ENCODE peak calls at places on chromosomes 2 and 18, in four cellular contexts. One of them, this sample, is unnamed.

GRCh38 chr2:117771969-117772630 is 42.4 kb upstream of the DDX18 start:
- DNase-seq in stimulated activated CD4-positive, alpha-beta T cell treated with anti-CD3 and anti-CD28 coated beads, Interleukin-12 subunit alpha, Interleukin-12 subunit beta, amount 100 ng/mL, for 24 hours: no peak
- DNase-seq in stimulated activated CD8-positive, alpha-beta memory T cell treated with anti-CD3 and anti-CD28 coated beads, Interleukin-7, amount 100 ng/mL, for 1 hour: no peak
- DNase-seq in pancreas: no peak
- DNase-seq in this sample: no peak

GRCh38 chr2:15812187-15812830 is 128.0 kb upstream of the MYCN start:
- DNase-seq in pancreas: no peak
- DNase-seq in stimulated activated CD4-positive, alpha-beta T cell treated with anti-CD3 and anti-CD28 coated beads, Interleukin-12 subunit alpha, Interleukin-12 subunit beta, amount 100 ng/mL, for 24 hours: no peak
- DNase-seq in stimulated activated CD8-positive, alpha-beta memory T cell treated with anti-CD3 and anti-CD28 coated beads, Interleukin-7, amount 100 ng/mL, for 1 hour: no peak
- DNase-seq in this sample: no peak

GRCh38 chr2:69716555-69717120 is 25.3 kb upstream of the ANXA4 start:
- DNase-seq in stimulated activated CD4-positive, alpha-beta T cell treated with anti-CD3 and anti-CD28 coated beads, Interleukin-12 subunit alpha, Interleukin-12 subunit beta, amount 100 ng/mL, for 24 hours: no peak
- DNase-seq in stimulated activated CD8-positive, alpha-beta memory T cell treated with anti-CD3 and anti-CD28 coated beads, Interleukin-7, amount 100 ng/mL, for 1 hour: no peak
- DNase-seq in pancreas: no peak
- DNase-seq in this sample: no peak

GRCh38 chr2:223104336-223104735 is 52.3 kb downstream of the KCNE4 start:
- DNase-seq in stimulated activated CD4-positive, alpha-beta T cell treated with anti-CD3 and anti-CD28 coated beads, Interleukin-12 subunit alpha, Interleukin-12 subunit beta, amount 100 ng/mL, for 24 hours: no peak
- DNase-seq in pancreas: no peak
- DNase-seq in stimulated activated CD8-positive, alpha-beta memory T cell treated with anti-CD3 and anti-CD28 coated beads, Interleukin-7, amount 100 ng/mL, for 1 hour: no peak
- DNase-seq in this sample: no peak

GRCh38 chr2:115374981-115375380 is 932.5 kb downstream of the DPP10 start:
- DNase-seq in pancreas: no peak
- DNase-seq in stimulated activated CD4-positive, alpha-beta T cell treated with anti-CD3 and anti-CD28 coated beads, Interleukin-12 subunit alpha, Interleukin-12 subunit beta, amount 100 ng/mL, for 24 hours: no peak
- DNase-seq in stimulated activated CD8-positive, alpha-beta memory T cell treated with anti-CD3 and anti-CD28 coated beads, Interleukin-7, amount 100 ng/mL, for 1 hour: no peak
- DNase-seq in this sample: no peak

GRCh38 chr18:79883461-79884295 is 67.8 kb downstream of the SLC66A2 start:
- DNase-seq in stimulated activated CD4-positive, alpha-beta T cell treated with anti-CD3 and anti-CD28 coated beads, Interleukin-12 subunit alpha, Interleukin-12 subunit beta, amount 100 ng/mL, for 24 hours: no peak
- DNase-seq in stimulated activated CD8-positive, alpha-beta memory T cell treated with anti-CD3 and anti-CD28 coated beads, Interleukin-7, amount 100 ng/mL, for 1 hour: no peak
- DNase-seq in pancreas: no peak
- DNase-seq in this sample: no peak

GRCh38 chr2:73267008-73267407 is 17.3 kb downstream of the FBXO41 start:
- DNase-seq in stimulated activated CD4-positive, alpha-beta T cell treated with anti-CD3 and anti-CD28 coated beads, Interleukin-12 subunit alpha, Interleukin-12 subunit beta, amount 100 ng/mL, for 24 hours: no peak
- DNase-seq in stimulated activated CD8-positive, alpha-beta memory T cell treated with anti-CD3 and anti-CD28 coated beads, Interleukin-7, amount 100 ng/mL, for 1 hour: no peak
- DNase-seq in pancreas: no peak
- DNase-seq in this sample: no peak

GRCh38 chr2:215830313-215830712 is 183.0 kb downstream of the MREG start:
- DNase-seq in stimulated activated CD4-positive, alpha-beta T cell treated with anti-CD3 and anti-CD28 coated beads, Interleukin-12 subunit alpha, Interleukin-12 subunit beta, amount 100 ng/mL, for 24 hours: no peak
- DNase-seq in stimulated activated CD8-positive, alpha-beta memory T cell treated with anti-CD3 and anti-CD28 coated beads, Interleukin-7, amount 100 ng/mL, for 1 hour: no peak
- DNase-seq in pancreas: no peak
- DNase-seq in this sample: no peak

GRCh38 chr2:37688771-37689468 is 17.5 kb upstream of the CDC42EP3 start:
- DNase-seq in stimulated activated CD8-positive, alpha-beta memory T cell treated with anti-CD3 and anti-CD28 coated beads, Interleukin-7, amount 100 ng/mL, for 1 hour: no peak
- DNase-seq in stimulated activated CD4-positive, alpha-beta T cell treated with anti-CD3 and anti-CD28 coated beads, Interleukin-12 subunit alpha, Interleukin-12 subunit beta, amount 100 ng/mL, for 24 hours: no peak
- DNase-seq in pancreas: no peak
- DNase-seq in this sample: no peak

GRCh38 chr2:30769891-30770462 is 37.3 kb downstream of the CAPN13 start:
- DNase-seq in stimulated activated CD8-positive, alpha-beta memory T cell treated with anti-CD3 and anti-CD28 coated beads, Interleukin-7, amount 100 ng/mL, for 1 hour: no peak
- DNase-seq in stimulated activated CD4-positive, alpha-beta T cell treated with anti-CD3 and anti-CD28 coated beads, Interleukin-12 subunit alpha, Interleukin-12 subunit beta, amount 100 ng/mL, for 24 hours: no peak
- DNase-seq in pancreas: no peak
- DNase-seq in this sample: peak; percentile 72

GRCh38 chr2:131801210-131801744 is 273.6 kb downstream of the CCDC74A start:
- DNase-seq in stimulated activated CD4-positive, alpha-beta T cell treated with anti-CD3 and anti-CD28 coated beads, Interleukin-12 subunit alpha, Interleukin-12 subunit beta, amount 100 ng/mL, for 24 hours: no peak
- DNase-seq in stimulated activated CD8-positive, alpha-beta memory T cell treated with anti-CD3 and anti-CD28 coated beads, Interleukin-7, amount 100 ng/mL, for 1 hour: no peak
- DNase-seq in pancreas: peak; percentile 20
- DNase-seq in this sample: no peak

GRCh38 chr2:238418196-238418998 is 8.3 kb upstream of the ASB1 start:
- DNase-seq in stimulated activated CD8-positive, alpha-beta memory T cell treated with anti-CD3 and anti-CD28 coated beads, Interleukin-7, amount 100 ng/mL, for 1 hour: no peak
- DNase-seq in stimulated activated CD4-positive, alpha-beta T cell treated with anti-CD3 and anti-CD28 coated beads, Interleukin-12 subunit alpha, Interleukin-12 subunit beta, amount 100 ng/mL, for 24 hours: no peak
- DNase-seq in pancreas: no peak
- DNase-seq in this sample: no peak

GRCh38 chr2:183542593-183542992 is 418.4 kb downstream of the NUP35 start:
- DNase-seq in stimulated activated CD8-positive, alpha-beta memory T cell treated with anti-CD3 and anti-CD28 coated beads, Interleukin-7, amount 100 ng/mL, for 1 hour: no peak
- DNase-seq in stimulated activated CD4-positive, alpha-beta T cell treated with anti-CD3 and anti-CD28 coated beads, Interleukin-12 subunit alpha, Interleukin-12 subunit beta, amount 100 ng/mL, for 24 hours: no peak
- DNase-seq in pancreas: no peak
- DNase-seq in this sample: no peak

GRCh38 chr2:196390243-196391148 is 219.1 kb upstream of the STK17B start:
- DNase-seq in stimulated activated CD4-positive, alpha-beta T cell treated with anti-CD3 and anti-CD28 coated beads, Interleukin-12 subunit alpha, Interleukin-12 subunit beta, amount 100 ng/mL, for 24 hours: no peak
- DNase-seq in stimulated activated CD8-positive, alpha-beta memory T cell treated with anti-CD3 and anti-CD28 coated beads, Interleukin-7, amount 100 ng/mL, for 1 hour: no peak
- DNase-seq in pancreas: no peak
- DNase-seq in this sample: no peak

GRCh38 chr18:34649072-34649471 is 61.0 kb upstream of the DTNA start:
- DNase-seq in pancreas: no peak
- DNase-seq in stimulated activated CD8-positive, alpha-beta memory T cell treated with anti-CD3 and anti-CD28 coated beads, Interleukin-7, amount 100 ng/mL, for 1 hour: no peak
- DNase-seq in stimulated activated CD4-positive, alpha-beta T cell treated with anti-CD3 and anti-CD28 coated beads, Interleukin-12 subunit alpha, Interleukin-12 subunit beta, amount 100 ng/mL, for 24 hours: no peak
- DNase-seq in this sample: no peak

GRCh38 chr2:166784296-166784946 is 103.9 kb upstream of the XIRP2 start:
- DNase-seq in pancreas: no peak
- DNase-seq in stimulated activated CD8-positive, alpha-beta memory T cell treated with anti-CD3 and anti-CD28 coated beads, Interleukin-7, amount 100 ng/mL, for 1 hour: no peak
- DNase-seq in stimulated activated CD4-positive, alpha-beta T cell treated with anti-CD3 and anti-CD28 coated beads, Interleukin-12 subunit alpha, Interleukin-12 subunit beta, amount 100 ng/mL, for 24 hours: no peak
- DNase-seq in this sample: no peak

GRCh38 chr2:101479328-101479727 is 4.4 kb upstream of the RFX8 start:
- DNase-seq in stimulated activated CD8-positive, alpha-beta memory T cell treated with anti-CD3 and anti-CD28 coated beads, Interleukin-7, amount 100 ng/mL, for 1 hour: no peak
- DNase-seq in stimulated activated CD4-positive, alpha-beta T cell treated with anti-CD3 and anti-CD28 coated beads, Interleukin-12 subunit alpha, Interleukin-12 subunit beta, amount 100 ng/mL, for 24 hours: no peak
- DNase-seq in pancreas: no peak
- DNase-seq in this sample: no peak

GRCh38 chr2:239289545-239289944 is 111.3 kb downstream of the HDAC4 start:
- DNase-seq in stimulated activated CD4-positive, alpha-beta T cell treated with anti-CD3 and anti-CD28 coated beads, Interleukin-12 subunit alpha, Interleukin-12 subunit beta, amount 100 ng/mL, for 24 hours: no peak
- DNase-seq in pancreas: no peak
- DNase-seq in stimulated activated CD8-positive, alpha-beta memory T cell treated with anti-CD3 and anti-CD28 coated beads, Interleukin-7, amount 100 ng/mL, for 1 hour: no peak
- DNase-seq in this sample: no peak

GRCh38 chr2:157856157-157856455 is 20.0 kb downstream of the ACVR1 start:
- DNase-seq in stimulated activated CD4-positive, alpha-beta T cell treated with anti-CD3 and anti-CD28 coated beads, Interleukin-12 subunit alpha, Interleukin-12 subunit beta, amount 100 ng/mL, for 24 hours: no peak
- DNase-seq in pancreas: no peak
- DNase-seq in stimulated activated CD8-positive, alpha-beta memory T cell treated with anti-CD3 and anti-CD28 coated beads, Interleukin-7, amount 100 ng/mL, for 1 hour: no peak
- DNase-seq in this sample: no peak

GRCh38 chr18:28059861-28060260 is 117.1 kb downstream of the CDH2 start:
- DNase-seq in stimulated activated CD8-positive, alpha-beta memory T cell treated with anti-CD3 and anti-CD28 coated beads, Interleukin-7, amount 100 ng/mL, for 1 hour: no peak
- DNase-seq in stimulated activated CD4-positive, alpha-beta T cell treated with anti-CD3 and anti-CD28 coated beads, Interleukin-12 subunit alpha, Interleukin-12 subunit beta, amount 100 ng/mL, for 24 hours: no peak
- DNase-seq in pancreas: no peak
- DNase-seq in this sample: no peak

GRCh38 chr2:5980351-5981054 is 288.3 kb downstream of the SOX11 start:
- DNase-seq in stimulated activated CD4-positive, alpha-beta T cell treated with anti-CD3 and anti-CD28 coated beads, Interleukin-12 subunit alpha, Interleukin-12 subunit beta, amount 100 ng/mL, for 24 hours: no peak
- DNase-seq in pancreas: no peak
- DNase-seq in stimulated activated CD8-positive, alpha-beta memory T cell treated with anti-CD3 and anti-CD28 coated beads, Interleukin-7, amount 100 ng/mL, for 1 hour: no peak
- DNase-seq in this sample: no peak

GRCh38 chr2:190858817-190859216 is 21.8 kb upstream of the GLS start:
- DNase-seq in pancreas: no peak
- DNase-seq in stimulated activated CD4-positive, alpha-beta T cell treated with anti-CD3 and anti-CD28 coated beads, Interleukin-12 subunit alpha, Interleukin-12 subunit beta, amount 100 ng/mL, for 24 hours: no peak
- DNase-seq in stimulated activated CD8-positive, alpha-beta memory T cell treated with anti-CD3 and anti-CD28 coated beads, Interleukin-7, amount 100 ng/mL, for 1 hour: no peak
- DNase-seq in this sample: no peak

GRCh38 chr18:5709476-5710095 is 165.8 kb upstream of the EPB41L3 start:
- DNase-seq in pancreas: no peak
- DNase-seq in stimulated activated CD4-positive, alpha-beta T cell treated with anti-CD3 and anti-CD28 coated beads, Interleukin-12 subunit alpha, Interleukin-12 subunit beta, amount 100 ng/mL, for 24 hours: no peak
- DNase-seq in stimulated activated CD8-positive, alpha-beta memory T cell treated with anti-CD3 and anti-CD28 coated beads, Interleukin-7, amount 100 ng/mL, for 1 hour: no peak
- DNase-seq in this sample: no peak

GRCh38 chr2:20403693-20404381 is 43.0 kb upstream of the RHOB start:
- DNase-seq in stimulated activated CD8-positive, alpha-beta memory T cell treated with anti-CD3 and anti-CD28 coated beads, Interleukin-7, amount 100 ng/mL, for 1 hour: no peak
- DNase-seq in stimulated activated CD4-positive, alpha-beta T cell treated with anti-CD3 and anti-CD28 coated beads, Interleukin-12 subunit alpha, Interleukin-12 subunit beta, amount 100 ng/mL, for 24 hours: no peak
- DNase-seq in pancreas: no peak
- DNase-seq in this sample: no peak

GRCh38 chr2:54262015-54262765 is 6.2 kb upstream of the TSPYL6 start:
- DNase-seq in stimulated activated CD4-positive, alpha-beta T cell treated with anti-CD3 and anti-CD28 coated beads, Interleukin-12 subunit alpha, Interleukin-12 subunit beta, amount 100 ng/mL, for 24 hours: no peak
- DNase-seq in pancreas: no peak
- DNase-seq in stimulated activated CD8-positive, alpha-beta memory T cell treated with anti-CD3 and anti-CD28 coated beads, Interleukin-7, amount 100 ng/mL, for 1 hour: no peak
- DNase-seq in this sample: no peak

This sample was measured in vagina.